ENCODE peak calls at places on chromosomes 11 and 22, in nine cellular contexts. A, B, J, Q, F, Z, D, I and W are unnamed samples. For H3K9me3, the result is how much of the 10 kb centered on the place peaks cover.

GRCh38 chr11:60477035-60477445 is 15.5 kb upstream of the MS4A12 start:
- DNase-seq in A (no peak), B (no peak), J (no peak), Q (no peak), F (peak), Z (no peak), D (no peak), I (no peak), W (no peak)

GRCh38 chr11:11036185-11037161 is 178.6 kb upstream of the ZBED5 start:
- DNase-seq in A (no peak), B (no peak), J (peak), Q (peak), F (peak), Z (peak), D (no peak), I (no peak), W (no peak)

GRCh38 chr11:17541330-17541885 is 2.8 kb downstream of the USH1C start:
- DNase-seq in A (no peak), B (no peak), J (no peak), Q (peak), F (no peak), Z (no peak), D (peak), I (no peak), W (no peak)

GRCh38 chr11:79438631-79439429 is 2.0 kb downstream of the TENM4 start:
- DNase-seq in A (no peak), B (no peak), J (peak), Q (peak), F (no peak), Z (no peak), D (peak), I (no peak), W (no peak)

GRCh38 chr22:50641696-50642607 is 14.0 kb upstream of the ARSA start:
- DNase-seq in A (no peak), B (no peak), J (peak), Q (no peak), F (peak), Z (no peak), D (no peak), I (no peak), W (no peak)

GRCh38 chr11:64457416-64458010 is 98.6 kb downstream of the RPS6KA4 start:
- DNase-seq in A (no peak), B (peak), J (no peak), Q (no peak), F (no peak), Z (no peak), D (no peak), I (no peak), W (no peak)

GRCh38 chr11:13486926-13487660 is 8.7 kb downstream of the PTH start:
- DNase-seq in A (no peak), B (peak), J (no peak), Q (peak), F (peak), Z (peak), D (peak), I (no peak), W (no peak)

GRCh38 chr11:88297320-88298263 is 39.9 kb downstream of the CTSC start:
- DNase-seq in A (no peak), B (no peak), J (no peak), Q (no peak), F (no peak), Z (no peak), D (no peak), I (no peak), W (no peak)

GRCh38 chr22:29216873-29217666 is 11.4 kb downstream of the EMID1 start:
- DNase-seq in A (no peak), B (no peak), J (peak), Q (no peak), F (no peak), Z (no peak), D (no peak), I (no peak), W (peak)

GRCh38 chr11:70064726-70065317 is 13.3 kb upstream of the ANO1 start:
- DNase-seq in A (peak), B (no peak), J (no peak), Q (peak), F (no peak), Z (no peak), D (no peak), I (no peak), W (no peak)

GRCh38 chr11:79209540-79210266 is 231.1 kb downstream of the TENM4 start:
- DNase-seq in A (no peak), B (no peak), J (peak), Q (no peak), F (no peak), Z (no peak), D (no peak), I (no peak), W (no peak)

DNA sequence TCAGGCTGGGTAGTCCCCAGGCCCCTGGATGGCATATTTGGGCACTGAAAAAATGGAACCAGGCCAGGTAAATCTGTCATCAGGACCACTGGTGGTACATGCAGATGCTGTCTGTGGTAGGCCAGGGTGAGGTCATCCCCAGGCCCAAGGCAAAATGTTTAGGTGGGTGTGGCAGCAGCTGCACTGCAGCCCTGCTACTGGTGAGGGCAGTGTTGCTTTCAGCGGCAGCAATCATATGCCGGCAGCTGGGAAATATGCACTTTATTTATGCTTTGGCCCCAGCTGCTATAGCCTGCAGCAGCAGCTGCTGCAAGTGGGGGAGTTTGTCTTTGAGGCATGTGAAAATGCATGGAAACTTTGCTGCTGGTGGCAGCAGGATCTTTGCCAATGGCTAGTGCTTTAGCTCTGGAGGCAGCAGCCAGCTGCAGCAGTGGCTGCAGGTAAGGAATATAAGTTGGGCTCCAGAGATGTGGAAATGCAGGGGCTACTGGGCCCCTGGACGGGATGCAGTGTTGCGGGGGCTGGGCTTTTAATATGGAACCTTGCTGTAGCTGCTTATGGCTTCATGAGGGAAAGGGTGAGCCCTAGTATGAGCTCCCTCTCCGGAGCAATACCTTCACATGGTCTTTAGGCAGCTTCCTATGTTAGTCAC is 365.7 kb upstream of the CADM1 start:
- DNase-seq in A (no peak), B (no peak), J (peak), Q (no peak), F (peak), Z (no peak), D (peak), I (no peak), W (peak)
- TF ChIP-seq CTCF in A (no peak), B (no peak), J (peak), Q (peak), F (peak), Z (peak), D (no peak), I (peak), W (peak)

GRCh38 chr22:47553436-47553835 is 791.0 kb downstream of the TBC1D22A start:
- DNase-seq in A (peak), B (no peak), J (no peak), Q (no peak), F (no peak), Z (no peak), D (no peak), I (no peak), W (no peak)

GRCh38 chr22:47558828-47559700 is 796.6 kb downstream of the TBC1D22A start:
- DNase-seq in A (peak), B (no peak), J (no peak), Q (no peak), F (no peak), Z (no peak), D (no peak), I (no peak), W (no peak)

GRCh38 chr22:47552541-47553205 is 790.2 kb downstream of the TBC1D22A start:
- DNase-seq in A (peak), B (no peak), J (no peak), Q (no peak), F (no peak), Z (no peak), D (no peak), I (no peak), W (no peak)

GRCh38 chr22:47552024-47552423 is 789.6 kb downstream of the TBC1D22A start:
- DNase-seq in A (peak), B (no peak), J (no peak), Q (no peak), F (no peak), Z (no peak), D (no peak), I (no peak), W (no peak)

GRCh38 chr22:47556473-47556872 is 794.0 kb downstream of the TBC1D22A start:
- DNase-seq in A (no peak), B (no peak), J (no peak), Q (no peak), F (no peak), Z (no peak), D (no peak), I (no peak), W (no peak)
- H3K9me3 ChIP-seq in A (under half), B (under half), J (under half), Q (under half), F (under half), Z (under half), D (under half), I (under half), W (under half)

GRCh38 chr11:73983764-73984543 is 1.3 kb upstream of the UCP2 start:
- DNase-seq in A (no peak), B (no peak), J (no peak), Q (no peak), F (peak), Z (no peak), D (no peak), I (no peak), W (no peak)
- H3K4me3 ChIP-seq in A (peak), B (peak), J (peak), Q (peak), F (peak), Z (peak), D (no peak), I (peak), W (peak)

GRCh38 chr11:43943931-43944751 is 1.7 kb downstream of the C11orf96 start:
- DNase-seq in A (no peak), B (no peak), J (peak), Q (no peak), F (no peak), Z (no peak), D (no peak), I (no peak), W (no peak)

GRCh38 chr11:43947815-43948214 is 5.4 kb downstream of the C11orf96 start:
- DNase-seq in A (no peak), B (no peak), J (no peak), Q (no peak), F (no peak), Z (no peak), D (no peak), I (no peak), W (no peak)

GRCh38 chr11:43948341-43949185 is 6.1 kb downstream of the C11orf96 start:
- DNase-seq in A (no peak), B (no peak), J (no peak), Q (no peak), F (no peak), Z (no peak), D (no peak), I (no peak), W (no peak)

GRCh38 chr11:43944761-43945311 is 2.4 kb downstream of the C11orf96 start:
- DNase-seq in A (no peak), B (peak), J (peak), Q (peak), F (peak), Z (peak), D (peak), I (no peak), W (no peak)

DNA sequence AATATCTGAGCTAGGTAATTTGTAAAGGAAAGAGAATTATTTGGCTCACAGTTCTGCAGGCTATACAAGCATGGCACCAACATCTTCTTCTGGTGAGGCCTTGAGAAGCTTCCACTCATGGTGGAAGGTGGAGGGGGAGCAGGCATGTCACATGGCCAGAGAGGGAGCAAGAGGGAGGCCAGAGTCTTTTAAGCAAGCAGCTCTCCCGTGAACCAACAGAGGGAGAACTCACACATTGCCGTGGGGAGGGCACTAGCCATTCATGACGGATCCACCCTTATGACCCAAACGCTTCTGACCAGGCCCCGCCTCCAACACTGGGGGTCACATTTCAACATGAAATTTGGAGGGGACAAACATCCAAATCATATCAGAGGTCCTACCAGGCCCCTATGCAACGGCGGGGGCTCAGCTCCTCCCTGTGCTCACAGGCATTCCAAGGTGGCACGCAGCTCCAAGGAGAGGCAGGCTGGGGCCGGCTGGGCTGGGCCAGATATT is 4.6 kb downstream of the C11orf96 start:
- DNase-seq in A (peak), B (no peak), J (peak), Q (no peak), F (no peak), Z (no peak), D (no peak), I (no peak), W (no peak)
- TF ChIP-seq CTCF in A (no peak), B (no peak), J (peak), Q (no peak), F (no peak), Z (no peak), D (no peak), I (peak), W (peak)

GRCh38 chr11:67651976-67652895 is 1.7 kb upstream of the ACY3 start:
- DNase-seq in A (no peak), B (no peak), J (no peak), Q (no peak), F (no peak), Z (peak), D (peak), I (no peak), W (no peak)

GRCh38 chr11:67648140-67648795 is 2.3 kb downstream of the ACY3 start:
- DNase-seq in A (no peak), B (peak), J (no peak), Q (no peak), F (peak), Z (peak), D (peak), I (no peak), W (no peak)

GRCh38 chr11:67647471-67647870 is 3.1 kb downstream of the ACY3 start:
- DNase-seq in A (no peak), B (no peak), J (no peak), Q (no peak), F (peak), Z (no peak), D (no peak), I (no peak), W (no peak)

GRCh38 chr11:67648796-67649613 is 1.5 kb downstream of the ACY3 start:
- DNase-seq in A (no peak), B (no peak), J (no peak), Q (no peak), F (peak), Z (peak), D (peak), I (no peak), W (no peak)

GRCh38 chr11:67649634-67650540 is 643 bp downstream of the ACY3 start:
- DNase-seq in A (no peak), B (no peak), J (no peak), Q (peak), F (peak), Z (peak), D (no peak), I (no peak), W (no peak)
- H3K9me3 ChIP-seq in A (under half), B (under half), J (under half), Q (under half), F (under half), Z (under half), D (under half), I (under half), W (under half)

DNA sequence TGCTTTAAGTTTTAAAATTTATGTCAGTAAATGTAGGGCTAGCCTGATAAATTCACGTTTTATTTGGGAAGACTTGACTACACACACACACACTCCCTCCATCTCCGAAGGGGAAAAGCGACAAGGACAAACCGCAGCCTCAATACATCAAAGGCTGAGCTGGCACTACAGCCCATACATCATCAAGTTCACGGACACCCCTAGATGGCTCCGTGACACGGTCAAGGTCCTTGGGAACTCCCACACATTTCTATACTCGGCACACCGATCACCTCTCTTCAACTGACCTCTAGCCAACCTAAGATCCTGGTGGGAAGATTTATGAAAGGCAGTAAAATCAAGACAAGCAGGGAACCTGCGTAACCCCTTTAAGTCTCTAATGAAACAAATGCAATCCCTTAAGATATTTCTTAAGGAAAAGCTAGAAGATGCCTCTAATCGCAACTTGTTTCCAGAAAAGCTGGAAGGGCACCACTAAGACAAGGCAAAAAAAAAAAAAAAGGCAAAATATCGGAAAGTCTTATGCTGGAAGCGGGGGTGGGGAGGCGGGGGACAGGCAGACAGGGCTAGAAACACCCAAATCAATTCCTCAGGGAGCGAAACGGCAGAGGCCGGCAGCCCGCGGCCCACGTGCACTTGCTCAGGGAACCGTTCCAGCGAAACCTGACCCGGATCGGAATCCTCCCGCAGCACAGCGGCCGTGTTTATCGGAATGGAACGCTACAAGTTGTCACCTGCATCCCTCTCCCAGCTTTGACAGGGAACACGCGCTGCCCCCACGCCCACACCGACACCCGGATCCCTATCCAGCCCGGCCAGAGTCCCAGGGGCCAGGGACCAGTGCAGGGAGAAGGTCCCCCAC is 1.5 kb downstream of the ARHGAP20 start:
- DNase-seq in A (no peak), B (peak), J (peak), Q (peak), F (no peak), Z (no peak), D (peak), I (no peak), W (no peak)
- H3K4me3 ChIP-seq in A (peak), B (peak), J (peak), Q (peak), F (no peak), Z (no peak), D (no peak), I (peak), W (peak)

DNA sequence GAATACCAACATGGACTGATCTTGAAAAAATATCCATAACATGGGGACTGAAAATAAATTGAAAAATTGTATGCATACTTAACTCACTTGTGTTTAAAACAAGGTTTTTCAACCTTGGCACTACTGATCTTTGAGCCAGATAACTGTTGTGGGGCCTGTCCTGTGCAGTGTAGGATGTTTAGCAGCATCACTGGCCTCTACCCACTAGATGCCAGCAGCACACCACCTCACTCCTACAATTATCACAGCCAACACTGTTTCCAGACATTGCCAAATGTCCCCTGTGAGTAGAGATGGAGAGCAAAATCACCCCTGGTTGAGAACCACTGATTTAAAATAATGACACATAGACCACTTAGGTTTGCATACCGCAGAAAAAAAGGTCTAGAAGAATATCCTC is 45.0 kb upstream of the SLC1A2 start:
- DNase-seq in A (no peak), B (no peak), J (no peak), Q (no peak), F (no peak), Z (no peak), D (no peak), I (no peak), W (no peak)
- TF ChIP-seq CTCF in A (no peak), B (no peak), J (peak), Q (no peak), F (no peak), Z (no peak), D (no peak), I (peak), W (peak)

DNA sequence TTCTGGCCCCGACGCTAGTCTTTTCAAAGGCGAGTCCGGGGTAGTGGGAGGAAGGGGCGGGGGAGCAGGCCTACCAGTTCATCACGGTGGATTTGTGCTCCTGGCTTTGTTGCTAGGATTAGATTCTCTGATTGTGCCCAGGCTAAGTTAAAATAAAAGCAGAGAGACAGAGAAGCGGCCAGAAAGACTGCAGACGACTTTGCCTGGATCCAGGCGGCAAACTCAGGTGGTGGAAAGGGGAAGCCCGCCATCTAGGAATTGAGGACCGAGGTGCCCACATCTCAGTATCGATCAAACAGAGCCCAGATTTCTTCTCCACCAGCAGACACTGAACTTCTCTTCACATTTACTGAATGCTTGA is 2.6 kb downstream of the FAT3 start:
- DNase-seq in A (no peak), B (no peak), J (no peak), Q (no peak), F (no peak), Z (no peak), D (no peak), I (no peak), W (no peak)
- H3K9me3 ChIP-seq in A (under half), B (under half), J (under half), Q (under half), F (under half), Z (under half), D (under half), I (under half), W (under half)

GRCh38 chr11:2747236-2748015 is 47.6 kb upstream of the KCNQ1OT1 start:
- DNase-seq in A (no peak), B (no peak), J (no peak), Q (no peak), F (no peak), Z (no peak), D (peak), I (no peak), W (no peak)
- H3K4me3 ChIP-seq in A (no peak), B (no peak), J (no peak), Q (no peak), F (no peak), Z (no peak), D (no peak), I (no peak), W (no peak)